ENCODE peak calls at places on chromosomes 5 and 9, in seven cellular contexts. M, H, I, J, L, C and G are unnamed samples. For H3K27me3, the result is how much of the 10 kb centered on the place peaks cover.

GRCh38 chr5:132209131-132209530 is 18.5 kb downstream of the P4HA2 start:
- DNase-seq in M (no peak), H (no peak), I (no peak), J (peak), L (no peak), C (no peak), G (no peak)

GRCh38 chr9:123131258-123131657 is 97.8 kb downstream of the GPR21 start:
- DNase-seq in M (no peak), H (peak), I (no peak), J (no peak), L (no peak), C (no peak), G (no peak)

GRCh38 chr9:69946800-69947437 is 96.7 kb upstream of the MAMDC2 start:
- DNase-seq in M (no peak), H (peak), I (no peak), J (no peak), L (no peak), C (no peak), G (no peak)

GRCh38 chr5:98843481-98843880 is 70.0 kb downstream of the RGMB start:
- DNase-seq in M (no peak), H (no peak), I (no peak), J (no peak), L (no peak), C (no peak), G (no peak)

GRCh38 chr5:154521756-154522155 is 43.7 kb upstream of the HAND1 start:
- DNase-seq in M (no peak), H (no peak), I (no peak), J (no peak), L (no peak), C (no peak), G (no peak)

GRCh38 chr9:18861599-18862546 is 171.1 kb downstream of the SAXO1 start:
- DNase-seq in M (no peak), H (no peak), I (peak), J (no peak), L (peak), C (peak), G (peak)

GRCh38 chr5:14809369-14810144 is 62.0 kb downstream of the ANKH start:
- DNase-seq in M (peak), H (peak), I (peak), J (no peak), L (no peak), C (peak), G (no peak)

GRCh38 chr9:8653855-8654254 is 854.3 kb upstream of the DMAC1 start:
- DNase-seq in M (no peak), H (no peak), I (no peak), J (no peak), L (no peak), C (no peak), G (no peak)

GRCh38 chr5:33530183-33530962 is 89.6 kb downstream of the TARS1 start:
- DNase-seq in M (no peak), H (no peak), I (no peak), J (no peak), L (peak), C (no peak), G (no peak)

GRCh38 chr5:34043099-34043876 is at the start of gene C1QTNF3:
- DNase-seq in M (no peak), H (no peak), I (peak), J (no peak), L (no peak), C (no peak), G (peak)

GRCh38 chr5:110940136-110940535 is 131.4 kb upstream of the TSLP start:
- DNase-seq in M (no peak), H (no peak), I (no peak), J (no peak), L (no peak), C (no peak), G (no peak)

GRCh38 chr5:176542596-176543427 is 5.6 kb upstream of the RNF44 start:
- DNase-seq in M (no peak), H (no peak), I (no peak), J (no peak), L (peak), C (no peak), G (peak)

GRCh38 chr5:95664204-95664786 is 17.7 kb downstream of the RFESD start:
- DNase-seq in M (no peak), H (peak), I (no peak), J (no peak), L (no peak), C (peak), G (peak)

GRCh38 chr9:2800385-2801179 is 43.3 kb downstream of the PUM3 start:
- DNase-seq in M (no peak), H (peak), I (no peak), J (no peak), L (no peak), C (no peak), G (no peak)

GRCh38 chr5:153965102-153965645 is 73.5 kb downstream of the FAM114A2 start:
- DNase-seq in M (peak), H (peak), I (peak), J (no peak), L (no peak), C (peak), G (no peak)

GRCh38 chr5:14110680-14111079 is 32.5 kb upstream of the TRIO start:
- DNase-seq in M (no peak), H (no peak), I (no peak), J (no peak), L (no peak), C (no peak), G (no peak)

GRCh38 chr9:115983366-115983765 is 170.2 kb upstream of the PAPPA start:
- DNase-seq in M (no peak), H (no peak), I (no peak), J (no peak), L (no peak), C (no peak), G (no peak)

GRCh38 chr5:140293091-140293996 is 9.6 kb downstream of the PFDN1 start:
- DNase-seq in M (no peak), H (peak), I (no peak), J (no peak), L (no peak), C (no peak), G (no peak)

GRCh38 chr5:140292212-140293040 is 10.5 kb downstream of the PFDN1 start:
- DNase-seq in M (no peak), H (peak), I (no peak), J (no peak), L (no peak), C (no peak), G (no peak)

GRCh38 chr5:140295414-140295813 is 7.5 kb downstream of the PFDN1 start:
- DNase-seq in M (peak), H (peak), I (peak), J (no peak), L (no peak), C (peak), G (no peak)

GRCh38 chr5:140296289-140296688 is 6.6 kb downstream of the PFDN1 start:
- DNase-seq in M (no peak), H (no peak), I (no peak), J (no peak), L (no peak), C (no peak), G (no peak)

DNA sequence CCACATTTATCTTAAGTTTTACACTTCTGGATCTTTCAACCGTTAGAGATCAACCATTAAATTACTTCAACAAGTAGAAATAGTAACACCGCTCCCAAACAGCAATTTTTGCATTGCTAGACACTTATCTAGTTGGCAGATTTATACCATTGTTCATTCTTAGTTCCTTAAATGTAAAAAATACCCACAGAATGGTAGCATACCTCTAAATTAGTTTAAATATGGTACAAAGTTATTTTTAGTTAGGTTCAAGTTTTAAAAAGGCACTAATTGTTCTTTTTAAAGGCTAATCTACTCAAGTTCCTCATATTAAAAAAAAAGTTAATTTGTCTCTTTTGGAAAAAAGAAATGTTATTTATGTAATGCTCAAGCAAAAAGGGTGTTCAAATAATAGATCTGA is 8.1 kb downstream of the PFDN1 start:
- DNase-seq in M (no peak), H (no peak), I (no peak), J (no peak), L (no peak), C (no peak), G (no peak)
- H3K27ac ChIP-seq in M (no peak), H (peak), I (peak), J (no peak), L (no peak), C (peak), G (no peak)

DNA sequence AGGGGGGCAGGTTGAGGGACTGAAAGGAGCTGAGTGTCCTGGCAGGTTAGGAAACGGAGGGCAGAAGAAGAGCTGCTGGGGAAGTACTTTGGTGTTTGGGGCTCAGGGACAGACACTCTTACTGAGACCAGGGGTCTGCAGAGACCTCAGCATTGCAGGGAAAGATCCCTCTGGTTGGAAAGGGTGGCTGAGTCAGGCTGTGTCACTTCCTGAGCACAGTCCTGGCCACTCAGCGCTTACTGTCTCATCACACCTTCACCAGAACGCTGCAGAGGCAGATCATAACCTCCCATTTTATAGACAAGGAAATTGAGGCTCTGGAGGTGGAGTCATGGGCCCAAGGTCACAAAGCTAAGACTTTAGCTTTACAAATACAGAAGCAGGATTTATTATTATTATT is 54.3 kb downstream of the LMX1B start:
- DNase-seq in M (no peak), H (no peak), I (no peak), J (no peak), L (no peak), C (no peak), G (no peak)
- H3K27me3 ChIP-seq in M (under half), H (under half), I (under half), J (half or more), L (under half), C (half or more), G (under half)

GRCh38 chr9:107426126-107426525 is 63.4 kb downstream of the KLF4 start:
- DNase-seq in M (no peak), H (no peak), I (no peak), J (no peak), L (no peak), C (no peak), G (no peak)

GRCh38 chr9:107423540-107423939 is 66.0 kb downstream of the KLF4 start:
- DNase-seq in M (peak), H (no peak), I (no peak), J (no peak), L (no peak), C (no peak), G (no peak)

GRCh38 chr9:107425110-107426025 is 64.2 kb downstream of the KLF4 start:
- DNase-seq in M (peak), H (peak), I (peak), J (peak), L (peak), C (peak), G (peak)

GRCh38 chr9:107422189-107422802 is 67.3 kb downstream of the KLF4 start:
- DNase-seq in M (peak), H (peak), I (peak), J (peak), L (peak), C (peak), G (peak)
- TF ChIP-seq EP300 in M (no peak), H (no peak), I (no peak), J (no peak), L (no peak), C (no peak), G (no peak)

GRCh38 chr5:172105811-172106210 is 82.2 kb downstream of the STK10 start:
- DNase-seq in M (no peak), H (no peak), I (no peak), J (no peak), L (no peak), C (no peak), G (no peak)

GRCh38 chr5:172104021-172104420 is 84.0 kb downstream of the STK10 start:
- DNase-seq in M (no peak), H (peak), I (no peak), J (no peak), L (no peak), C (no peak), G (no peak)

GRCh38 chr5:172104801-172105701 is 83.0 kb downstream of the STK10 start:
- DNase-seq in M (no peak), H (no peak), I (no peak), J (no peak), L (no peak), C (no peak), G (no peak)

GRCh38 chr5:172107606-172108005 is 80.4 kb downstream of the STK10 start:
- DNase-seq in M (no peak), H (no peak), I (no peak), J (no peak), L (no peak), C (no peak), G (no peak)

GRCh38 chr5:172106511-172107356 is 81.3 kb downstream of the STK10 start:
- DNase-seq in M (peak), H (no peak), I (peak), J (no peak), L (peak), C (peak), G (peak)
- H3K27ac ChIP-seq in M (no peak), H (no peak), I (peak), J (no peak), L (no peak), C (peak), G (no peak)

GRCh38 chr9:136193891-136194279 is 11.0 kb downstream of the LHX3 start:
- DNase-seq in M (no peak), H (no peak), I (no peak), J (no peak), L (no peak), C (no peak), G (no peak)
- H3K27me3 ChIP-seq in M (under half), H (under half), I (half or more), J (half or more), L (half or more), C (half or more), G (under half)